ENCODE peak calls at places on chromosomes 5 and 9, in eight cellular contexts. One of them, this sample, is unnamed.

GRCh38 chr5:9653811-9654210 is 23.7 kb upstream of the TAS2R1 start:
- DNase-seq in GM12865: peak; percentile 67
- DNase-seq in mesothelial cell of epicardium: peak; percentile 42
- DNase-seq in GM12864: peak; percentile 31
- DNase-seq in brain microvascular endothelial cell: peak; percentile 98
- DNase-seq in bronchial epithelial cell: peak; percentile 77
- DNase-seq in astrocyte: peak; percentile 89
- DNase-seq in type B pancreatic cell: no peak
- DNase-seq in this sample: peak; percentile 15

GRCh38 chr5:59007460-59008063 is 424.7 kb downstream of the RAB3C start:
- DNase-seq in bronchial epithelial cell: peak; percentile 39
- DNase-seq in type B pancreatic cell: no peak
- DNase-seq in astrocyte: peak; percentile 8
- DNase-seq in GM12865: peak; percentile 23
- DNase-seq in mesothelial cell of epicardium: no peak
- DNase-seq in GM12864: no peak
- DNase-seq in brain microvascular endothelial cell: no peak
- DNase-seq in this sample: peak; percentile 15

GRCh38 chr5:155193018-155193417 is 179.5 kb downstream of the KIF4B start:
- DNase-seq in astrocyte: no peak
- DNase-seq in brain microvascular endothelial cell: no peak
- DNase-seq in mesothelial cell of epicardium: no peak
- DNase-seq in GM12864: no peak
- DNase-seq in type B pancreatic cell: no peak
- DNase-seq in bronchial epithelial cell: peak; percentile 27
- DNase-seq in GM12865: no peak
- DNase-seq in this sample: no peak

GRCh38 chr5:19048750-19049149 is 939.2 kb downstream of the CDH18 start:
- DNase-seq in brain microvascular endothelial cell: no peak
- DNase-seq in bronchial epithelial cell: no peak
- DNase-seq in GM12865: no peak
- DNase-seq in mesothelial cell of epicardium: no peak
- DNase-seq in type B pancreatic cell: no peak
- DNase-seq in astrocyte: no peak
- DNase-seq in GM12864: no peak
- DNase-seq in this sample: no peak

GRCh38 chr5:175383350-175383749 is 60.6 kb downstream of the DRD1 start:
- DNase-seq in astrocyte: peak; percentile 2
- DNase-seq in GM12864: no peak
- DNase-seq in brain microvascular endothelial cell: no peak
- DNase-seq in GM12865: no peak
- DNase-seq in bronchial epithelial cell: no peak
- DNase-seq in mesothelial cell of epicardium: no peak
- DNase-seq in type B pancreatic cell: no peak
- DNase-seq in this sample: no peak

GRCh38 chr9:122779181-122779580 is 9.6 kb upstream of the OR5C1 start:
- DNase-seq in bronchial epithelial cell: no peak
- DNase-seq in astrocyte: no peak
- DNase-seq in GM12865: no peak
- DNase-seq in GM12864: no peak
- DNase-seq in brain microvascular endothelial cell: no peak
- DNase-seq in type B pancreatic cell: no peak
- DNase-seq in mesothelial cell of epicardium: no peak
- DNase-seq in this sample: peak; percentile 2

GRCh38 chr5:178361657-178362445 is 129.2 kb upstream of the PHYKPL start:
- DNase-seq in GM12864: no peak
- DNase-seq in bronchial epithelial cell: no peak
- DNase-seq in type B pancreatic cell: no peak
- DNase-seq in GM12865: no peak
- DNase-seq in astrocyte: peak; percentile 2
- DNase-seq in mesothelial cell of epicardium: no peak
- DNase-seq in brain microvascular endothelial cell: no peak
- DNase-seq in this sample: no peak

GRCh38 chr5:50595199-50595598 is 71.2 kb upstream of the PARP8 start:
- DNase-seq in GM12865: no peak
- DNase-seq in mesothelial cell of epicardium: no peak
- DNase-seq in GM12864: no peak
- DNase-seq in brain microvascular endothelial cell: peak; percentile 82
- DNase-seq in type B pancreatic cell: no peak
- DNase-seq in bronchial epithelial cell: peak; percentile 86
- DNase-seq in astrocyte: peak; percentile 89
- DNase-seq in this sample: no peak

GRCh38 chr5:5297432-5298067 is 124.9 kb upstream of the ICE1 start:
- DNase-seq in astrocyte: no peak
- DNase-seq in bronchial epithelial cell: no peak
- DNase-seq in GM12865: no peak
- DNase-seq in brain microvascular endothelial cell: no peak
- DNase-seq in GM12864: no peak
- DNase-seq in mesothelial cell of epicardium: no peak
- DNase-seq in type B pancreatic cell: no peak
- DNase-seq in this sample: no peak

GRCh38 chr9:98230354-98230753 is 25.1 kb downstream of the TBC1D2 start:
- DNase-seq in type B pancreatic cell: no peak
- DNase-seq in bronchial epithelial cell: no peak
- DNase-seq in astrocyte: no peak
- DNase-seq in mesothelial cell of epicardium: no peak
- DNase-seq in GM12864: no peak
- DNase-seq in brain microvascular endothelial cell: no peak
- DNase-seq in GM12865: no peak
- DNase-seq in this sample: no peak

GRCh38 chr9:88814521-88815101 is 176.7 kb upstream of the S1PR3 start:
- DNase-seq in mesothelial cell of epicardium: no peak
- DNase-seq in GM12864: no peak
- DNase-seq in brain microvascular endothelial cell: peak; percentile 33
- DNase-seq in type B pancreatic cell: no peak
- DNase-seq in bronchial epithelial cell: no peak
- DNase-seq in GM12865: no peak
- DNase-seq in astrocyte: peak; percentile 82
- DNase-seq in this sample: no peak

GRCh38 chr5:108206707-108207106 is 175.2 kb downstream of the FBXL17 start:
- DNase-seq in astrocyte: no peak
- DNase-seq in brain microvascular endothelial cell: no peak
- DNase-seq in GM12864: no peak
- DNase-seq in bronchial epithelial cell: no peak
- DNase-seq in mesothelial cell of epicardium: no peak
- DNase-seq in type B pancreatic cell: no peak
- DNase-seq in GM12865: no peak
- DNase-seq in this sample: no peak

GRCh38 chr5:78803386-78803785 is 154.8 kb upstream of the LHFPL2 start:
- DNase-seq in bronchial epithelial cell: no peak
- DNase-seq in astrocyte: peak; percentile 58
- DNase-seq in type B pancreatic cell: no peak
- DNase-seq in GM12865: no peak
- DNase-seq in mesothelial cell of epicardium: no peak
- DNase-seq in GM12864: no peak
- DNase-seq in brain microvascular endothelial cell: no peak
- DNase-seq in this sample: no peak

GRCh38 chr5:160438316-160439204 is 16.9 kb downstream of the PTTG1 start:
- DNase-seq in mesothelial cell of epicardium: peak; percentile 41
- DNase-seq in bronchial epithelial cell: peak; percentile 64
- DNase-seq in astrocyte: peak; percentile 44
- DNase-seq in brain microvascular endothelial cell: peak; percentile 72
- DNase-seq in GM12865: peak; percentile 81
- DNase-seq in GM12864: no peak
- DNase-seq in type B pancreatic cell: no peak
- DNase-seq in this sample: peak; percentile 46

GRCh38 chr9:133572821-133573361 is 36.3 kb downstream of the FAM163B start:
- DNase-seq in mesothelial cell of epicardium: no peak
- DNase-seq in brain microvascular endothelial cell: no peak
- DNase-seq in bronchial epithelial cell: no peak
- DNase-seq in GM12864: no peak
- DNase-seq in type B pancreatic cell: no peak
- DNase-seq in GM12865: no peak
- DNase-seq in astrocyte: no peak
- DNase-seq in this sample: no peak

GRCh38 chr9:20191239-20191840 is 402.5 kb upstream of the SLC24A2 start:
- DNase-seq in mesothelial cell of epicardium: no peak
- DNase-seq in bronchial epithelial cell: no peak
- DNase-seq in astrocyte: no peak
- DNase-seq in type B pancreatic cell: no peak
- DNase-seq in brain microvascular endothelial cell: no peak
- DNase-seq in GM12865: no peak
- DNase-seq in GM12864: no peak
- DNase-seq in this sample: no peak
- TF ChIP-seq CTCF in mesothelial cell of epicardium: no peak
- TF ChIP-seq CTCF in bronchial epithelial cell: no peak
- TF ChIP-seq CTCF in astrocyte: peak; percentile 2
- TF ChIP-seq CTCF in type B pancreatic cell: no peak
- TF ChIP-seq CTCF in brain microvascular endothelial cell: peak; percentile 55
- TF ChIP-seq CTCF in GM12865: no peak
- TF ChIP-seq CTCF in GM12864: no peak
- TF ChIP-seq CTCF in this sample: no peak

DNA sequence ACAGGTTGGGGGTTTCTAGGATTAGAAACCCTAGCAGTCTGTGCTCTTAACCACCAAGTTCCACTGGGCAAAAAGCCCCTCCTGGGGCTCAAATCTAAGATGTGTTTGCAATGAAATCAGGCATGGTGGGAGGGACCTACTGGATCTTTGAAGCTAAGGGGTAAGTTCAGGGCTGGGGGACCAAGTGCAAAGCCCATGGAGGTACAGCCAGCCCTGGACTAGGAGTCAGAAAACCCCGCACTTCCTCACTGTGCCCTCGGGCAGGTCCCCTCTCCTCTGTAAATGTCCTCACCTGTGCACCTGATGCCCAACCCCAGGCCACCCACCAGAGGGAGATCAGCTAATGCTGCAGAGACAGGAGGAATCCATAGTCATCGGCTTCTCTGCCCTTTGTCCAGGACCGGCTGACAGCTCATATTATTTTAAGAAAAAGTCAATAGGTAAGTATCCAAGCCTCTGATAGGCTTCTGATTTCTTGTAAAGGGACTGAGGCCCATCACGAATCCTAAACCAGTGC is 138.3 kb downstream of the PAX5 start:
- DNase-seq in bronchial epithelial cell: no peak
- DNase-seq in GM12864: no peak
- DNase-seq in GM12865: no peak
- DNase-seq in type B pancreatic cell: no peak
- DNase-seq in astrocyte: no peak
- DNase-seq in brain microvascular endothelial cell: no peak
- DNase-seq in mesothelial cell of epicardium: no peak
- DNase-seq in this sample: no peak
- TF ChIP-seq CTCF in bronchial epithelial cell: no peak
- TF ChIP-seq CTCF in GM12864: no peak
- TF ChIP-seq CTCF in GM12865: no peak
- TF ChIP-seq CTCF in type B pancreatic cell: no peak
- TF ChIP-seq CTCF in astrocyte: no peak
- TF ChIP-seq CTCF in brain microvascular endothelial cell: no peak
- TF ChIP-seq CTCF in mesothelial cell of epicardium: no peak
- TF ChIP-seq CTCF in this sample: no peak

DNA sequence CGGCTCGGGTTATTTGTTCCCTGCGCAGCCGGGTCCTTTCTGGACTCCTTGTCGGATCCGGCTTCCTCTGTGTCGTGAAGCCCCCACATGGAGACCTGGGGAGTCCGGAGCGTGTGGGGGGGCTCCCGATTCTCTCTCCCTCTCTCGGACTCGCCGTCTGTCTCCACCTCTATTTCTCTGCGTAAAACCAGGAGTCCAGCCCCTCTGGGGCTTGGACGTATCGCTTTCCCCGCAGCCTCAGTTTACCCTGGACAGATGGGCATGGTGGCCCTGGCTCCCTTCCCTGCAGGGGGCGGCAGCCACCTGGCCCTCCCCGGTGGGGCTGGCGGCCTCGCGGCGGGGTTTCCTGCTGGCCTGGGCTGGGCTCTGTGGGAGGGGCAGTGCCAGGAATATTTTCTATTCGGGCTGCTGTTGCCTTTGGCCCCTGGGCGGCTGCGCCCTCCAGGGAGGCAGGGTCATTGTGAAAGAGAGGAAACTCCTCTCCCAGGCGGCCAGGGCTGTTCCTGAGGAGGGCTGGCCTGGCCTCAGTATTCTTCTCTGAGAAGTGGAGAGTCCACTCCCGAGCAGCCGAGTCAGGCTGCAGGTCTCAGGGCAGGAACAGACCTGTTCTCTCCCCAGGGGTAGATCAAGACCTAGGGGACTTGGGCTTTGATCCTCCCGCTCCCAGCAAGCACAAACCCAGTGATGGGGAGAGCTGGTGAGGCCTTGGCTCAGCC is 665 bp downstream of the ASS1 start:
- DNase-seq in brain microvascular endothelial cell: no peak
- DNase-seq in type B pancreatic cell: no peak
- DNase-seq in bronchial epithelial cell: peak; percentile 50
- DNase-seq in GM12864: no peak
- DNase-seq in astrocyte: no peak
- DNase-seq in GM12865: no peak
- DNase-seq in mesothelial cell of epicardium: no peak
- DNase-seq in this sample: no peak
- TF ChIP-seq CTCF in brain microvascular endothelial cell: no peak
- TF ChIP-seq CTCF in type B pancreatic cell: no peak
- TF ChIP-seq CTCF in bronchial epithelial cell: no peak
- TF ChIP-seq CTCF in GM12864: no peak
- TF ChIP-seq CTCF in astrocyte: no peak
- TF ChIP-seq CTCF in GM12865: no peak
- TF ChIP-seq CTCF in mesothelial cell of epicardium: no peak
- TF ChIP-seq CTCF in this sample: no peak

GRCh38 chr5:91049800-91050199 is 333.3 kb downstream of the ARRDC3 start:
- DNase-seq in type B pancreatic cell: no peak
- DNase-seq in astrocyte: peak; percentile 47
- DNase-seq in GM12864: no peak
- DNase-seq in bronchial epithelial cell: peak; percentile 51
- DNase-seq in GM12865: no peak
- DNase-seq in mesothelial cell of epicardium: no peak
- DNase-seq in brain microvascular endothelial cell: peak; percentile 28
- DNase-seq in this sample: no peak

GRCh38 chr5:91052977-91053732 is 330.0 kb downstream of the ARRDC3 start:
- DNase-seq in astrocyte: no peak
- DNase-seq in type B pancreatic cell: no peak
- DNase-seq in GM12865: no peak
- DNase-seq in GM12864: no peak
- DNase-seq in mesothelial cell of epicardium: no peak
- DNase-seq in bronchial epithelial cell: no peak
- DNase-seq in brain microvascular endothelial cell: no peak
- DNase-seq in this sample: no peak

GRCh38 chr5:91049112-91049511 is 334.0 kb downstream of the ARRDC3 start:
- DNase-seq in astrocyte: no peak
- DNase-seq in mesothelial cell of epicardium: no peak
- DNase-seq in GM12864: no peak
- DNase-seq in type B pancreatic cell: no peak
- DNase-seq in brain microvascular endothelial cell: no peak
- DNase-seq in bronchial epithelial cell: no peak
- DNase-seq in GM12865: no peak
- DNase-seq in this sample: no peak

GRCh38 chr5:91042856-91043255 is 340.3 kb downstream of the ARRDC3 start:
- DNase-seq in type B pancreatic cell: no peak
- DNase-seq in bronchial epithelial cell: no peak
- DNase-seq in astrocyte: no peak
- DNase-seq in GM12865: no peak
- DNase-seq in brain microvascular endothelial cell: no peak
- DNase-seq in GM12864: no peak
- DNase-seq in mesothelial cell of epicardium: no peak
- DNase-seq in this sample: no peak

DNA sequence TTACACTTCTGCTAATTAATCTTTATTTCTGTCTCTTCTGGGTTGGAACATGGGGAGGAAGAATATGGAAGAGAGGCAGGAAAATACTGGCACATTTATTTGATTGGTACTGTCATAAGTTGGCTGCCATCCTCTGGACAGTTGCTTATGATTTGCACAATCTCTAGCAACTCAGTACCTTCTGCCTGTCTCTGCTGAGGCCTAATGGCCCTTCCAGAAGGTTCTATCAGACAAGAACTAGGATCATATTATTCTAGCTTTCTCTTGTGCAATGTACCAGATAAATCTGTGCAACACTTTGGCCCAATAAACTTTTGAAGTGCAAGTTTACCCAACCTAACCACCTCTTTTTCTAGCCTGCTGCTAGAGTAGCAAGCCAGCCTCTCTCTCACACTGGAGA is 335.0 kb downstream of the ARRDC3 start:
- DNase-seq in type B pancreatic cell: no peak
- DNase-seq in brain microvascular endothelial cell: no peak
- DNase-seq in GM12865: no peak
- DNase-seq in mesothelial cell of epicardium: no peak
- DNase-seq in bronchial epithelial cell: no peak
- DNase-seq in GM12864: no peak
- DNase-seq in astrocyte: no peak
- DNase-seq in this sample: no peak
- TF ChIP-seq CTCF in type B pancreatic cell: no peak
- TF ChIP-seq CTCF in brain microvascular endothelial cell: no peak
- TF ChIP-seq CTCF in GM12865: no peak
- TF ChIP-seq CTCF in mesothelial cell of epicardium: no peak
- TF ChIP-seq CTCF in bronchial epithelial cell: no peak
- TF ChIP-seq CTCF in GM12864: no peak
- TF ChIP-seq CTCF in astrocyte: no peak
- TF ChIP-seq CTCF in this sample: no peak

This sample was measured in GM10248.